ENCODE peak calls at places on chromosomes 2 and 18, in nine cellular contexts. One of them, this sample, is unnamed.

GRCh38 chr2:213934560-213934959 is 476.3 kb upstream of the VWC2L start:
- DNase-seq in mammary epithelial cell: peak; percentile 8
- DNase-seq in body of pancreas: no peak
- DNase-seq in left lung: no peak
- DNase-seq in lower lobe of right lung: no peak
- DNase-seq in thoracic aorta: no peak
- DNase-seq in esophagus squamous epithelium: no peak
- DNase-seq in IMR-90: peak; percentile 2
- DNase-seq in hepatocyte: peak; percentile 11
- DNase-seq in this sample: no peak

GRCh38 chr2:141522702-141523101 is 608.1 kb downstream of the LRP1B start:
- DNase-seq in mammary epithelial cell: no peak
- DNase-seq in body of pancreas: no peak
- DNase-seq in left lung: no peak
- DNase-seq in lower lobe of right lung: no peak
- DNase-seq in thoracic aorta: no peak
- DNase-seq in esophagus squamous epithelium: no peak
- DNase-seq in IMR-90: no peak
- DNase-seq in hepatocyte: no peak
- DNase-seq in this sample: no peak

GRCh38 chr2:159946326-159946992 is 116.0 kb downstream of the PLA2R1 start:
- DNase-seq in mammary epithelial cell: peak; percentile 13
- DNase-seq in body of pancreas: no peak
- DNase-seq in left lung: no peak
- DNase-seq in lower lobe of right lung: no peak
- DNase-seq in thoracic aorta: no peak
- DNase-seq in esophagus squamous epithelium: no peak
- DNase-seq in IMR-90: peak; percentile 21
- DNase-seq in hepatocyte: peak; percentile 12
- DNase-seq in this sample: no peak

GRCh38 chr2:88448248-88448647 is 4.2 kb downstream of the FOXI3 start:
- DNase-seq in mammary epithelial cell: no peak
- DNase-seq in body of pancreas: no peak
- DNase-seq in left lung: no peak
- DNase-seq in lower lobe of right lung: no peak
- DNase-seq in thoracic aorta: no peak
- DNase-seq in esophagus squamous epithelium: no peak
- DNase-seq in IMR-90: no peak
- DNase-seq in hepatocyte: no peak
- DNase-seq in this sample: no peak

GRCh38 chr2:159326569-159327255 is 40.2 kb upstream of the WDSUB1 start:
- DNase-seq in mammary epithelial cell: peak; percentile 15
- DNase-seq in body of pancreas: no peak
- DNase-seq in left lung: no peak
- DNase-seq in lower lobe of right lung: no peak
- DNase-seq in thoracic aorta: no peak
- DNase-seq in esophagus squamous epithelium: no peak
- DNase-seq in IMR-90: peak; percentile 39
- DNase-seq in hepatocyte: no peak
- DNase-seq in this sample: no peak

GRCh38 chr2:73175663-73176204 is 26.6 kb upstream of the NOTO start:
- DNase-seq in mammary epithelial cell: peak; percentile 9
- DNase-seq in body of pancreas: peak; percentile 95
- DNase-seq in left lung: peak; percentile 76
- DNase-seq in lower lobe of right lung: peak; percentile 89
- DNase-seq in thoracic aorta: peak; percentile 60
- DNase-seq in esophagus squamous epithelium: no peak
- DNase-seq in IMR-90: peak; percentile 62
- DNase-seq in hepatocyte: peak; percentile 83
- DNase-seq in this sample: peak; percentile 87

GRCh38 chr2:174691203-174691779 is 73.0 kb downstream of the CHRNA1 start:
- DNase-seq in mammary epithelial cell: no peak
- DNase-seq in body of pancreas: no peak
- DNase-seq in left lung: no peak
- DNase-seq in lower lobe of right lung: no peak
- DNase-seq in thoracic aorta: no peak
- DNase-seq in esophagus squamous epithelium: no peak
- DNase-seq in IMR-90: no peak
- DNase-seq in hepatocyte: no peak
- DNase-seq in this sample: no peak

GRCh38 chr18:21896732-21897336 is 156.2 kb downstream of the MIB1 start:
- DNase-seq in mammary epithelial cell: no peak
- DNase-seq in body of pancreas: no peak
- DNase-seq in left lung: peak; percentile 41
- DNase-seq in lower lobe of right lung: no peak
- DNase-seq in thoracic aorta: no peak
- DNase-seq in esophagus squamous epithelium: no peak
- DNase-seq in IMR-90: no peak
- DNase-seq in hepatocyte: no peak
- DNase-seq in this sample: no peak

GRCh38 chr2:26352892-26353291 is 6.3 kb upstream of the ADGRF3 start:
- DNase-seq in mammary epithelial cell: peak; percentile 80
- DNase-seq in body of pancreas: no peak
- DNase-seq in left lung: no peak
- DNase-seq in lower lobe of right lung: no peak
- DNase-seq in thoracic aorta: no peak
- DNase-seq in esophagus squamous epithelium: no peak
- DNase-seq in IMR-90: peak; percentile 58
- DNase-seq in hepatocyte: no peak
- DNase-seq in this sample: no peak

GRCh38 chr2:75870133-75870532 is 159.4 kb upstream of the GCFC2 start:
- DNase-seq in mammary epithelial cell: no peak
- DNase-seq in body of pancreas: no peak
- DNase-seq in left lung: no peak
- DNase-seq in lower lobe of right lung: no peak
- DNase-seq in thoracic aorta: no peak
- DNase-seq in esophagus squamous epithelium: no peak
- DNase-seq in IMR-90: no peak
- DNase-seq in hepatocyte: no peak
- DNase-seq in this sample: no peak

GRCh38 chr2:217616936-217617335 is 385.9 kb downstream of the TNS1 start:
- DNase-seq in mammary epithelial cell: no peak
- DNase-seq in body of pancreas: no peak
- DNase-seq in left lung: no peak
- DNase-seq in lower lobe of right lung: no peak
- DNase-seq in thoracic aorta: no peak
- DNase-seq in esophagus squamous epithelium: no peak
- DNase-seq in IMR-90: peak; percentile 66
- DNase-seq in hepatocyte: no peak
- DNase-seq in this sample: no peak

GRCh38 chr2:184596819-184597411 is 1.4 kb upstream of the ZNF804A start:
- DNase-seq in mammary epithelial cell: no peak
- DNase-seq in body of pancreas: no peak
- DNase-seq in left lung: no peak
- DNase-seq in lower lobe of right lung: no peak
- DNase-seq in thoracic aorta: no peak
- DNase-seq in esophagus squamous epithelium: no peak
- DNase-seq in IMR-90: peak; percentile 81
- DNase-seq in hepatocyte: no peak
- DNase-seq in this sample: no peak

DNA sequence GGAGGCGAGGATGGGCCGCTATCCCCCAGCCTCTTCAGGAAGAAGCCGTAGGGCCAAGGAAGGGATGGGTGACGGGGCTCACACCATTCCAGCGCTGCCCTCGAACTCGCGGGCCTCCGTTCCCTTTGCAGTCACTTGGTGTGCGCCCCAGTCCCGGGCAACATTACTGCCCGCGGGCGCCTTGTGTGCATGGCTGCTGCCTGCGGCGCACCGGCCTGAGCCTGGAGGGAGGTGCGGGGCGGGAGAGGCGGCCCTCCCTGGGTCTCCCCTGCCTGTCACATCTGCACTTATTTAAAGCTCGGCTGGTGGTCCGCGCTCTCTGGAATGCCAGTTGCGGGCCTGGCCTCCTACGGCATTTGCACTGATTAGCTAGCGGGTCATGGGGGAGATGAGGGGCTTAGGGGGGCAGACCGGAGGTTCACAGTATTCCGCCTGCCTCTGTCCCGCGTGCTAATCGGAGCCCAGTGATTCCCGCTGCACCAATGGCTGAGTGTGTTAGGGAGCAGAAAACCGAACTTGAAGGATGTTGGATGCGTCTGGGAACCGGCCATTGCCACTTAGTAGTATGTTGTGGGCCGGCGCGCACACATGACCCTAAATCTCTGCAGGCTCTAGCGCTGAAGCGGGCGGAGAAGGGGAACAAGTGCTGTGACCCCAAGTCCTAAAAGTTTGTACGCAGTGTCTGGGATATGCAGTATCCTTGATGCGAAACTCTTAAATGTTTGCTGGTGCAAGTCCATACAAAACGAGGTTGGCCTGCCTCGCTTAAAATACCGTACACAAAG is 161.1 kb upstream of the SIX2 start:
- DNase-seq in mammary epithelial cell: no peak
- DNase-seq in body of pancreas: no peak
- DNase-seq in left lung: no peak
- DNase-seq in lower lobe of right lung: no peak
- DNase-seq in thoracic aorta: no peak
- DNase-seq in esophagus squamous epithelium: no peak
- DNase-seq in IMR-90: no peak
- DNase-seq in hepatocyte: no peak
- DNase-seq in this sample: no peak
- H3K4me1 ChIP-seq in mammary epithelial cell: peaks cover 34% of the 10 kb centered on the region
- H3K4me1 ChIP-seq in body of pancreas: peaks cover 21% of the 10 kb centered on the region
- H3K4me1 ChIP-seq in left lung: peaks cover 17% of the 10 kb centered on the region
- H3K4me1 ChIP-seq in lower lobe of right lung: peaks cover 26% of the 10 kb centered on the region
- H3K4me1 ChIP-seq in thoracic aorta: peaks cover 34% of the 10 kb centered on the region
- H3K4me1 ChIP-seq in esophagus squamous epithelium: peaks cover 13% of the 10 kb centered on the region
- H3K4me1 ChIP-seq in IMR-90: no peaks in the 10 kb centered on the region
- H3K4me1 ChIP-seq in hepatocyte: peaks cover 20% of the 10 kb centered on the region
- H3K4me1 ChIP-seq in this sample: peaks cover 11% of the 10 kb centered on the region

GRCh38 chr18:59272221-59272888 is 899 bp downstream of the RAX start:
- DNase-seq in mammary epithelial cell: no peak
- DNase-seq in body of pancreas: no peak
- DNase-seq in left lung: no peak
- DNase-seq in lower lobe of right lung: no peak
- DNase-seq in thoracic aorta: no peak
- DNase-seq in esophagus squamous epithelium: no peak
- DNase-seq in IMR-90: no peak
- DNase-seq in hepatocyte: no peak
- DNase-seq in this sample: no peak
- H3K4me1 ChIP-seq in mammary epithelial cell: peaks cover 32% of the 10 kb centered on the region
- H3K4me1 ChIP-seq in body of pancreas: peaks cover 39% of the 10 kb centered on the region
- H3K4me1 ChIP-seq in left lung: peaks cover 42% of the 10 kb centered on the region
- H3K4me1 ChIP-seq in lower lobe of right lung: peaks cover 27% of the 10 kb centered on the region
- H3K4me1 ChIP-seq in thoracic aorta: peaks cover 36% of the 10 kb centered on the region
- H3K4me1 ChIP-seq in esophagus squamous epithelium: peaks cover 31% of the 10 kb centered on the region
- H3K4me1 ChIP-seq in IMR-90: no peaks in the 10 kb centered on the region
- H3K4me1 ChIP-seq in hepatocyte: peaks cover 17% of the 10 kb centered on the region
- H3K4me1 ChIP-seq in this sample: peaks cover 19% of the 10 kb centered on the region

GRCh38 chr18:49769047-49769708 is 44.2 kb downstream of the ACAA2 start:
- DNase-seq in mammary epithelial cell: no peak
- DNase-seq in body of pancreas: no peak
- DNase-seq in left lung: no peak
- DNase-seq in lower lobe of right lung: no peak
- DNase-seq in thoracic aorta: no peak
- DNase-seq in esophagus squamous epithelium: no peak
- DNase-seq in IMR-90: no peak
- DNase-seq in hepatocyte: no peak
- DNase-seq in this sample: no peak

GRCh38 chr18:49768051-49768391 is 45.3 kb downstream of the ACAA2 start:
- DNase-seq in mammary epithelial cell: peak; percentile 65
- DNase-seq in body of pancreas: peak; percentile 72
- DNase-seq in left lung: peak; percentile 63
- DNase-seq in lower lobe of right lung: no peak
- DNase-seq in thoracic aorta: no peak
- DNase-seq in esophagus squamous epithelium: no peak
- DNase-seq in IMR-90: peak; percentile 65
- DNase-seq in hepatocyte: peak; percentile 80
- DNase-seq in this sample: no peak

GRCh38 chr18:49767111-49768050 is 46.0 kb downstream of the ACAA2 start:
- DNase-seq in mammary epithelial cell: no peak
- DNase-seq in body of pancreas: no peak
- DNase-seq in left lung: no peak
- DNase-seq in lower lobe of right lung: no peak
- DNase-seq in thoracic aorta: no peak
- DNase-seq in esophagus squamous epithelium: no peak
- DNase-seq in IMR-90: no peak
- DNase-seq in hepatocyte: no peak
- DNase-seq in this sample: no peak

GRCh38 chr18:49764032-49764431 is 49.3 kb downstream of the ACAA2 start:
- DNase-seq in mammary epithelial cell: no peak
- DNase-seq in body of pancreas: no peak
- DNase-seq in left lung: no peak
- DNase-seq in lower lobe of right lung: no peak
- DNase-seq in thoracic aorta: no peak
- DNase-seq in esophagus squamous epithelium: no peak
- DNase-seq in IMR-90: peak; percentile 58
- DNase-seq in hepatocyte: no peak
- DNase-seq in this sample: no peak

DNA sequence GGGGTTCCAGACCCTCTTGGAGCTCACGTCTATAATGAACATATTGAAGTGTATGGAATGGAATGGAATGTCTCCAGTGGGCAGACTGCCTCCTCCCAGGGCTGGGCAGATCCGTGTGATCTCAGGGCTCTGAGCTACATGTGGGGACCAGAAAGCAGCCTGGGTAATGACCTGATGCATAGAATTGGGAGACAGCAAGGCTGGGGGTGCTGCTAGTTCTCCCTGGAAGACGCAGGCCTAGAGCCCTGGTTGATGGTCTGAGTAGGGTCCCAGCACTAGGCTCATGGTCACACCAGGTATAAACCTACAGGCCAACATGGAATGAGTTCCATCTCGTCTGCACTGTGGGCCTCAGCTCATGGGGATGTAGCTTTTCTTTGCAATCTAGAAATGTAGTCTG is 46.7 kb downstream of the ACAA2 start:
- DNase-seq in mammary epithelial cell: no peak
- DNase-seq in body of pancreas: no peak
- DNase-seq in left lung: no peak
- DNase-seq in lower lobe of right lung: no peak
- DNase-seq in thoracic aorta: no peak
- DNase-seq in esophagus squamous epithelium: no peak
- DNase-seq in IMR-90: no peak
- DNase-seq in hepatocyte: no peak
- DNase-seq in this sample: no peak
- H3K4me1 ChIP-seq in mammary epithelial cell: no peaks in the 10 kb centered on the region
- H3K4me1 ChIP-seq in body of pancreas: no peaks in the 10 kb centered on the region
- H3K4me1 ChIP-seq in left lung: no peaks in the 10 kb centered on the region
- H3K4me1 ChIP-seq in lower lobe of right lung: no peaks in the 10 kb centered on the region
- H3K4me1 ChIP-seq in thoracic aorta: no peaks in the 10 kb centered on the region
- H3K4me1 ChIP-seq in esophagus squamous epithelium: no peaks in the 10 kb centered on the region
- H3K4me1 ChIP-seq in IMR-90: peaks cover 5% of the 10 kb centered on the region
- H3K4me1 ChIP-seq in hepatocyte: no peaks in the 10 kb centered on the region
- H3K4me1 ChIP-seq in this sample: no peaks in the 10 kb centered on the region

GRCh38 chr2:173027181-173028128 is 48.2 kb upstream of the MAP3K20 start:
- DNase-seq in mammary epithelial cell: peak; percentile 73
- DNase-seq in body of pancreas: peak; percentile 92
- DNase-seq in left lung: peak; percentile 81
- DNase-seq in lower lobe of right lung: peak; percentile 72
- DNase-seq in thoracic aorta: peak; percentile 82
- DNase-seq in esophagus squamous epithelium: peak; percentile 13
- DNase-seq in IMR-90: peak; percentile 93
- DNase-seq in hepatocyte: peak; percentile 94
- DNase-seq in this sample: peak; percentile 86
- H3K4me1 ChIP-seq in mammary epithelial cell: peaks cover 20% of the 10 kb centered on the region
- H3K4me1 ChIP-seq in body of pancreas: peaks cover 7% of the 10 kb centered on the region
- H3K4me1 ChIP-seq in left lung: peaks cover 9% of the 10 kb centered on the region
- H3K4me1 ChIP-seq in lower lobe of right lung: peaks cover 7% of the 10 kb centered on the region
- H3K4me1 ChIP-seq in thoracic aorta: peaks cover 20% of the 10 kb centered on the region
- H3K4me1 ChIP-seq in esophagus squamous epithelium: peaks cover 7% of the 10 kb centered on the region
- H3K4me1 ChIP-seq in IMR-90: peaks cover 9% of the 10 kb centered on the region
- H3K4me1 ChIP-seq in hepatocyte: peaks cover 14% of the 10 kb centered on the region
- H3K4me1 ChIP-seq in this sample: peaks cover 5% of the 10 kb centered on the region

This sample was measured in adrenal gland.